ENCODE peak calls at places on chromosomes 12 and 14, in nine cellular contexts. A is cardiac fibroblast, S is fibroblast of mammary gland, K is tibial nerve, H is progenitor cell of endocrine pancreas, Z is endothelial cell, R is brain microvascular endothelial cell, C is ovary, X is lung. F is an unnamed sample.

GRCh38 chr14:44149597-44149996 is 357.5 kb downstream of the FSCB start:
- DNase-seq in K (no peak), C (no peak), R (no peak), X (no peak), Z (peak; percentile 65), A (peak; percentile 22), S (no peak), H (peak; percentile 30), F (no peak)

GRCh38 chr12:62844915-62845314 is 90.0 kb downstream of the PPM1H start:
- DNase-seq in S (no peak), R (no peak), Z (no peak), K (no peak), C (no peak), A (no peak), H (no peak), X (no peak), F (no peak)

GRCh38 chr14:90522585-90523191 is 125.9 kb downstream of the CALM1 start:
- DNase-seq in K (no peak), H (no peak), Z (no peak), A (no peak), C (peak; percentile 81), S (peak; percentile 31), R (no peak), X (peak; percentile 60), F (no peak)

GRCh38 chr12:7118914-7119313 is 9.8 kb downstream of the RBP5 start:
- DNase-seq in S (no peak), Z (no peak), K (no peak), X (no peak), H (no peak), A (no peak), C (no peak), R (no peak), F (no peak)

GRCh38 chr12:117774986-117775775 is 193.6 kb downstream of the KSR2 start:
- DNase-seq in Z (no peak), S (peak; percentile 3), K (no peak), C (no peak), H (no peak), X (no peak), A (no peak), R (no peak), F (no peak)

GRCh38 chr12:26226629-26227375 is 31.4 kb downstream of the SSPN start:
- DNase-seq in R (no peak), C (peak; percentile 47), S (no peak), K (no peak), Z (peak; percentile 46), X (no peak), H (peak; percentile 37), A (peak; percentile 19), F (peak; percentile 44)

GRCh38 chr12:6367065-6367968 is 8.0 kb downstream of the SCNN1A start:
- DNase-seq in K (no peak), A (peak; percentile 49), R (no peak), C (no peak), Z (no peak), S (peak; percentile 51), H (no peak), X (no peak), F (no peak)

GRCh38 chr14:92613008-92613658 is 99.6 kb downstream of the RIN3 start:
- DNase-seq in R (no peak), Z (peak; percentile 69), S (no peak), X (peak; percentile 55), K (no peak), C (no peak), H (no peak), A (no peak), F (no peak)

GRCh38 chr12:122981036-122981471 is 573 bp downstream of the ARL6IP4 start:
- DNase-seq in R (no peak), C (no peak), A (peak; percentile 39), H (no peak), K (no peak), Z (peak; percentile 32), X (no peak), S (no peak), F (no peak)

GRCh38 chr12:102950950-102951490 is 6.5 kb upstream of the ASCL1 start:
- DNase-seq in S (no peak), Z (no peak), H (no peak), X (no peak), A (no peak), K (no peak), C (no peak), R (no peak), F (no peak)

GRCh38 chr14:27077181-27077738 is 479.4 kb upstream of the NOVA1 start:
- DNase-seq in X (no peak), A (no peak), C (no peak), S (no peak), H (no peak), Z (no peak), R (no peak), K (no peak), F (no peak)

GRCh38 chr14:91256661-91257060 is 12.2 kb upstream of the GPR68 start:
- DNase-seq in H (no peak), A (no peak), C (no peak), K (no peak), R (no peak), Z (no peak), S (no peak), X (no peak), F (no peak)

GRCh38 chr12:5458229-5459050 is 26.5 kb downstream of the NTF3 start:
- DNase-seq in X (no peak), H (no peak), R (no peak), S (no peak), Z (no peak), A (no peak), C (no peak), K (no peak), F (no peak)

GRCh38 chr12:69084816-69085215 is 151.8 kb upstream of the CPM start:
- DNase-seq in X (no peak), R (no peak), K (no peak), H (no peak), A (no peak), S (no peak), Z (no peak), C (no peak), F (no peak)
- TF ChIP-seq CTCF in X (no peak), R (no peak), K (no peak), H (no peak), A (no peak), S (no peak), Z (no peak), C (no peak), F (no peak)

GRCh38 chr14:77139540-77140342 is 1.9 kb downstream of the ZDHHC22 start:
- DNase-seq in R (no peak), H (peak; percentile 57), K (no peak), A (peak; percentile 27), C (no peak), S (peak; percentile 8), X (no peak), Z (peak; percentile 84), F (no peak)
- TF ChIP-seq CTCF in R (peak; percentile 74), H (peak; percentile 79), K (no peak), A (peak; percentile 55), C (no peak), S (peak; percentile 34), X (no peak), Z (peak; percentile 77), F (peak; percentile 54)

GRCh38 chr12:109719123-109720022 is 5.7 kb downstream of the FAM222A start:
- DNase-seq in C (no peak), R (no peak), K (no peak), A (no peak), H (no peak), Z (peak; percentile 43), S (no peak), X (no peak), F (no peak)
- TF ChIP-seq CTCF in C (no peak), R (peak; percentile 63), K (peak; percentile 10), A (peak; percentile 8), H (peak; percentile 39), Z (no peak), S (peak; percentile 21), X (no peak), F (no peak)

GRCh38 chr12:22978962-22979361 is 354.0 kb downstream of the ETNK1 start:
- DNase-seq in S (peak; percentile 98), C (no peak), H (no peak), Z (no peak), R (peak; percentile 87), K (no peak), A (peak; percentile 96), X (no peak), F (no peak)
- TF ChIP-seq CTCF in S (no peak), C (no peak), H (no peak), Z (no peak), R (no peak), K (no peak), A (no peak), X (no peak), F (no peak)

GRCh38 chr12:45725631-45726593 is 3.6 kb upstream of the ARID2 start:
- DNase-seq in C (no peak), A (peak; percentile 64), X (no peak), Z (peak; percentile 8), S (peak; percentile 53), H (no peak), K (no peak), R (peak; percentile 35), F (no peak)
- TF ChIP-seq CTCF in C (peak; percentile 47), A (peak; percentile 62), X (peak; percentile 52), Z (peak; percentile 37), S (peak; percentile 81), H (peak; percentile 73), K (peak; percentile 53), R (peak; percentile 62), F (peak; percentile 47)

GRCh38 chr12:107133462-107133861 is 40.1 kb upstream of the CRY1 start:
- DNase-seq in Z (no peak), R (no peak), A (no peak), C (no peak), K (no peak), H (no peak), X (no peak), S (no peak), F (no peak)
- TF ChIP-seq CTCF in Z (no peak), R (peak; percentile 24), A (no peak), C (no peak), K (no peak), H (peak; percentile 15), X (no peak), S (no peak), F (no peak)

GRCh38 chr14:71481215-71481614 is 451.0 kb upstream of the RGS6 start:
- DNase-seq in R (no peak), A (no peak), X (no peak), S (no peak), Z (no peak), H (no peak), K (no peak), C (no peak), F (no peak)
- TF ChIP-seq CTCF in R (no peak), A (no peak), X (no peak), S (no peak), Z (no peak), H (no peak), K (no peak), C (no peak), F (no peak)

DNA sequence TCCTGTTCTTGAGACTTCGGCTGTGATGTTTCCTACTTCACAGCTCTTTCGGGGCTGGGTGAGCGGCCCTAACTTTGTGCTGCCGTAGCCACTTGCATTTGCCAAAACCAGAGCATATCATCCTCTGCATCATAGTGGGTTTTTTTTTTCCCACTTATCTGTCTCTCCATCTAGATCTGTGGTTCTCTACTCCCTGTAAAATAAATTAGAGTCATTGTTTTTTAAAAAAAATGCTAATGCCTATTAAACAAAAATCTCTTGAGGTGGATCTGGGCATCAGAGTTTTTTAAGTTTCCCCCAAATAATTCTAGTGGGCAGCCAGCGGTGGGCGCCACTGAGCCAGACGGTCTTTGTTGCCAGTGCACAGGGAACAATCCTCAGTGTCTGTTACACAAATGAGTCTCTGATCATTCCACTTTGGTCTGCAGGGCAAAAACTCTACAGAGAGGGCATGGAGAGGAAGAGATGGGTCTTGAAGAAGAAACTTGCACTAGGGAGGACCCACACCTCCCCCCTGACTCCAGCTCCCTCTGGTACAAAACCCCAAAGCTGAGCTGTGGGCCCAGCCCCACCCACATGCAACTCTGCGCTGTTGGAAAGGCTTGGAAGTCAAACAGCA is 62.4 kb upstream of the BCL2L14 start:
- DNase-seq in Z (no peak), X (no peak), R (no peak), C (no peak), S (no peak), H (no peak), A (no peak), K (no peak), F (no peak)
- TF ChIP-seq CTCF in Z (peak; percentile 67), X (no peak), R (peak; percentile 65), C (no peak), S (peak; percentile 36), H (peak; percentile 45), A (peak; percentile 36), K (no peak), F (no peak)